ENCODE peak calls at places on chromosome 14, in seven cellular contexts. B is AG20443, A is aorta, E is GM19239, J is kidney, S is germinal center, T is HCEC 1CT. N is an unnamed sample.

GRCh38 chr14:95253039-95253620 is 66.6 kb downstream of the CLMN start:
- DNase-seq in S (no peak), J (no peak), B (no peak), E (no peak), T (no peak), A (no peak), N (no peak)

GRCh38 chr14:70183991-70184390 is 4.8 kb downstream of the SLC8A3 start:
- DNase-seq in T (no peak), S (peak), B (no peak), J (no peak), A (no peak), E (no peak), N (no peak)

GRCh38 chr14:100618763-100619320 is 31.6 kb upstream of the BEGAIN start:
- DNase-seq in J (no peak), B (no peak), A (peak), E (no peak), T (no peak), S (no peak), N (no peak)

GRCh38 chr14:22973217-22974032 is 8.9 kb downstream of the AJUBA start:
- DNase-seq in E (no peak), B (peak), T (peak), J (no peak), A (no peak), S (peak), N (no peak)

GRCh38 chr14:94850332-94851211 is 80.7 kb upstream of the GSC start:
- DNase-seq in J (no peak), T (no peak), A (no peak), E (no peak), S (no peak), B (no peak), N (no peak)

GRCh38 chr14:88128811-88129210 is 123.9 kb downstream of the GPR65 start:
- DNase-seq in J (no peak), A (no peak), B (no peak), E (no peak), T (no peak), S (no peak), N (no peak)

GRCh38 chr14:68616255-68616902 is 176.5 kb downstream of the ZFP36L1 start:
- DNase-seq in J (no peak), S (no peak), T (peak), A (no peak), E (no peak), B (no peak), N (no peak)

GRCh38 chr14:61545716-61546455 is 149.4 kb upstream of the HIF1A start:
- DNase-seq in T (no peak), S (no peak), E (no peak), B (no peak), A (no peak), J (no peak), N (no peak)